ENCODE peak calls at places on chromosomes 11 and 22, in ten cellular contexts. One of them, this sample, is unnamed. For H3K9me3 and H3K4me1, the result is how much of the 10 kb centered on the place peaks cover.

GRCh38 chr11:11975201-11976092 is 33.0 kb downstream of the DKK3 start:
- DNase-seq in mesenchymal stem cell: no peak
- DNase-seq in A549: no peak
- DNase-seq in SJSA1: no peak
- DNase-seq in PC-3: peak
- DNase-seq in HCT116: no peak
- DNase-seq in CD8-positive, alpha-beta T cell: no peak
- DNase-seq in psoas muscle: no peak
- DNase-seq in OCI-LY7: no peak
- DNase-seq in neuronal stem cell: no peak
- DNase-seq in this sample: no peak

GRCh38 chr11:47184711-47185304 is 1.4 kb downstream of the PACSIN3 start:
- DNase-seq in mesenchymal stem cell: peak
- DNase-seq in A549: no peak
- DNase-seq in SJSA1: no peak
- DNase-seq in PC-3: no peak
- DNase-seq in HCT116: no peak
- DNase-seq in CD8-positive, alpha-beta T cell: no peak
- DNase-seq in psoas muscle: peak
- DNase-seq in OCI-LY7: no peak
- DNase-seq in neuronal stem cell: no peak
- DNase-seq in this sample: no peak

GRCh38 chr11:76744186-76745058 is 38.7 kb upstream of the TSKU start:
- DNase-seq in mesenchymal stem cell: peak
- DNase-seq in A549: no peak
- DNase-seq in SJSA1: no peak
- DNase-seq in PC-3: no peak
- DNase-seq in HCT116: no peak
- DNase-seq in CD8-positive, alpha-beta T cell: no peak
- DNase-seq in psoas muscle: peak
- DNase-seq in OCI-LY7: no peak
- DNase-seq in neuronal stem cell: no peak
- DNase-seq in this sample: no peak

GRCh38 chr11:21817677-21818076 is 375.2 kb upstream of the ANO5 start:
- DNase-seq in mesenchymal stem cell: no peak
- DNase-seq in A549: no peak
- DNase-seq in SJSA1: no peak
- DNase-seq in PC-3: no peak
- DNase-seq in HCT116: no peak
- DNase-seq in CD8-positive, alpha-beta T cell: no peak
- DNase-seq in psoas muscle: no peak
- DNase-seq in OCI-LY7: no peak
- DNase-seq in neuronal stem cell: no peak
- DNase-seq in this sample: no peak

GRCh38 chr11:128450882-128451647 is 136.3 kb downstream of the ETS1 start:
- DNase-seq in mesenchymal stem cell: no peak
- DNase-seq in A549: no peak
- DNase-seq in SJSA1: no peak
- DNase-seq in PC-3: no peak
- DNase-seq in HCT116: no peak
- DNase-seq in CD8-positive, alpha-beta T cell: no peak
- DNase-seq in psoas muscle: no peak
- DNase-seq in OCI-LY7: no peak
- DNase-seq in neuronal stem cell: no peak
- DNase-seq in this sample: no peak

GRCh38 chr11:118051611-118052461 is 25.0 kb upstream of the TMPRSS4 start:
- DNase-seq in mesenchymal stem cell: no peak
- DNase-seq in A549: no peak
- DNase-seq in SJSA1: no peak
- DNase-seq in PC-3: no peak
- DNase-seq in HCT116: no peak
- DNase-seq in CD8-positive, alpha-beta T cell: peak
- DNase-seq in psoas muscle: no peak
- DNase-seq in OCI-LY7: peak
- DNase-seq in neuronal stem cell: no peak
- DNase-seq in this sample: no peak

GRCh38 chr11:15123849-15124248 is 9.1 kb downstream of the INSC start:
- DNase-seq in mesenchymal stem cell: peak
- DNase-seq in A549: no peak
- DNase-seq in SJSA1: peak
- DNase-seq in PC-3: peak
- DNase-seq in HCT116: peak
- DNase-seq in CD8-positive, alpha-beta T cell: no peak
- DNase-seq in psoas muscle: no peak
- DNase-seq in OCI-LY7: no peak
- DNase-seq in neuronal stem cell: no peak
- DNase-seq in this sample: no peak

GRCh38 chr11:93220078-93220477 is 22.3 kb upstream of the SLC36A4 start:
- DNase-seq in mesenchymal stem cell: no peak
- DNase-seq in A549: no peak
- DNase-seq in SJSA1: no peak
- DNase-seq in PC-3: no peak
- DNase-seq in HCT116: no peak
- DNase-seq in CD8-positive, alpha-beta T cell: no peak
- DNase-seq in psoas muscle: no peak
- DNase-seq in OCI-LY7: no peak
- DNase-seq in neuronal stem cell: no peak
- DNase-seq in this sample: no peak

GRCh38 chr11:125626381-125626950 is 1.5 kb downstream of the CHEK1 start:
- DNase-seq in mesenchymal stem cell: no peak
- DNase-seq in A549: no peak
- DNase-seq in SJSA1: no peak
- DNase-seq in PC-3: no peak
- DNase-seq in HCT116: no peak
- DNase-seq in CD8-positive, alpha-beta T cell: peak
- DNase-seq in psoas muscle: no peak
- DNase-seq in OCI-LY7: peak
- DNase-seq in neuronal stem cell: no peak
- DNase-seq in this sample: no peak

GRCh38 chr11:42646959-42647358 is 664.8 kb upstream of the API5 start:
- DNase-seq in mesenchymal stem cell: no peak
- DNase-seq in A549: no peak
- DNase-seq in SJSA1: no peak
- DNase-seq in PC-3: no peak
- DNase-seq in HCT116: no peak
- DNase-seq in CD8-positive, alpha-beta T cell: no peak
- DNase-seq in psoas muscle: no peak
- DNase-seq in OCI-LY7: no peak
- DNase-seq in neuronal stem cell: no peak
- DNase-seq in this sample: no peak

GRCh38 chr11:58354727-58355126 is 4.1 kb downstream of the OR5B17 start:
- DNase-seq in mesenchymal stem cell: no peak
- DNase-seq in A549: no peak
- DNase-seq in SJSA1: no peak
- DNase-seq in PC-3: no peak
- DNase-seq in HCT116: no peak
- DNase-seq in CD8-positive, alpha-beta T cell: no peak
- DNase-seq in psoas muscle: no peak
- DNase-seq in OCI-LY7: no peak
- DNase-seq in neuronal stem cell: no peak
- DNase-seq in this sample: no peak

GRCh38 chr11:128328955-128329551 is 258.3 kb downstream of the ETS1 start:
- DNase-seq in mesenchymal stem cell: no peak
- DNase-seq in A549: no peak
- DNase-seq in SJSA1: no peak
- DNase-seq in PC-3: no peak
- DNase-seq in HCT116: no peak
- DNase-seq in CD8-positive, alpha-beta T cell: no peak
- DNase-seq in psoas muscle: peak
- DNase-seq in OCI-LY7: no peak
- DNase-seq in neuronal stem cell: no peak
- DNase-seq in this sample: no peak

GRCh38 chr22:39098026-39098425 is 982 bp downstream of the APOBEC3H start:
- DNase-seq in mesenchymal stem cell: no peak
- DNase-seq in A549: no peak
- DNase-seq in SJSA1: no peak
- DNase-seq in PC-3: no peak
- DNase-seq in HCT116: no peak
- DNase-seq in CD8-positive, alpha-beta T cell: no peak
- DNase-seq in psoas muscle: no peak
- DNase-seq in OCI-LY7: peak
- DNase-seq in neuronal stem cell: no peak
- DNase-seq in this sample: no peak

GRCh38 chr22:37999640-38000272 is 15.4 kb upstream of the SOX10 start:
- DNase-seq in mesenchymal stem cell: peak
- DNase-seq in A549: no peak
- DNase-seq in SJSA1: no peak
- DNase-seq in PC-3: peak
- DNase-seq in HCT116: peak
- DNase-seq in CD8-positive, alpha-beta T cell: no peak
- DNase-seq in psoas muscle: peak
- DNase-seq in OCI-LY7: peak
- DNase-seq in neuronal stem cell: no peak
- DNase-seq in this sample: no peak

GRCh38 chr11:28674432-28675076 is 566.4 kb downstream of the METTL15 start:
- DNase-seq in mesenchymal stem cell: peak
- DNase-seq in A549: peak
- DNase-seq in SJSA1: no peak
- DNase-seq in PC-3: peak
- DNase-seq in HCT116: peak
- DNase-seq in CD8-positive, alpha-beta T cell: no peak
- DNase-seq in psoas muscle: no peak
- DNase-seq in OCI-LY7: peak
- DNase-seq in neuronal stem cell: peak
- DNase-seq in this sample: no peak

GRCh38 chr11:72191961-72192381 is at the start of gene FOLR1:
- DNase-seq in mesenchymal stem cell: peak
- DNase-seq in A549: no peak
- DNase-seq in SJSA1: no peak
- DNase-seq in PC-3: peak
- DNase-seq in HCT116: peak
- DNase-seq in CD8-positive, alpha-beta T cell: no peak
- DNase-seq in psoas muscle: no peak
- DNase-seq in OCI-LY7: no peak
- DNase-seq in neuronal stem cell: peak
- DNase-seq in this sample: peak

GRCh38 chr11:72221386-72221785 is 3.2 kb upstream of the INPPL1 start:
- DNase-seq in mesenchymal stem cell: no peak
- DNase-seq in A549: no peak
- DNase-seq in SJSA1: no peak
- DNase-seq in PC-3: no peak
- DNase-seq in HCT116: no peak
- DNase-seq in CD8-positive, alpha-beta T cell: no peak
- DNase-seq in psoas muscle: no peak
- DNase-seq in OCI-LY7: peak
- DNase-seq in neuronal stem cell: no peak
- DNase-seq in this sample: no peak

GRCh38 chr22:28904211-28904808 is 20.9 kb downstream of the ZNRF3 start:
- DNase-seq in mesenchymal stem cell: peak
- DNase-seq in A549: no peak
- DNase-seq in SJSA1: peak
- DNase-seq in PC-3: no peak
- DNase-seq in HCT116: no peak
- DNase-seq in CD8-positive, alpha-beta T cell: no peak
- DNase-seq in psoas muscle: no peak
- DNase-seq in OCI-LY7: no peak
- DNase-seq in neuronal stem cell: no peak
- DNase-seq in this sample: no peak

GRCh38 chr22:48044484-48045060 is 1282.1 kb downstream of the TBC1D22A start:
- DNase-seq in mesenchymal stem cell: no peak
- DNase-seq in A549: no peak
- DNase-seq in SJSA1: no peak
- DNase-seq in PC-3: no peak
- DNase-seq in HCT116: no peak
- DNase-seq in CD8-positive, alpha-beta T cell: no peak
- DNase-seq in psoas muscle: no peak
- DNase-seq in OCI-LY7: no peak
- DNase-seq in neuronal stem cell: no peak
- DNase-seq in this sample: no peak
- H3K9me3 ChIP-seq in mesenchymal stem cell: under half
- H3K9me3 ChIP-seq in A549: under half
- H3K9me3 ChIP-seq in SJSA1: under half
- H3K9me3 ChIP-seq in PC-3: under half
- H3K9me3 ChIP-seq in HCT116: under half
- H3K9me3 ChIP-seq in CD8-positive, alpha-beta T cell: under half
- H3K9me3 ChIP-seq in psoas muscle: under half
- H3K9me3 ChIP-seq in OCI-LY7: under half
- H3K9me3 ChIP-seq in neuronal stem cell: under half
- H3K9me3 ChIP-seq in this sample: under half

DNA sequence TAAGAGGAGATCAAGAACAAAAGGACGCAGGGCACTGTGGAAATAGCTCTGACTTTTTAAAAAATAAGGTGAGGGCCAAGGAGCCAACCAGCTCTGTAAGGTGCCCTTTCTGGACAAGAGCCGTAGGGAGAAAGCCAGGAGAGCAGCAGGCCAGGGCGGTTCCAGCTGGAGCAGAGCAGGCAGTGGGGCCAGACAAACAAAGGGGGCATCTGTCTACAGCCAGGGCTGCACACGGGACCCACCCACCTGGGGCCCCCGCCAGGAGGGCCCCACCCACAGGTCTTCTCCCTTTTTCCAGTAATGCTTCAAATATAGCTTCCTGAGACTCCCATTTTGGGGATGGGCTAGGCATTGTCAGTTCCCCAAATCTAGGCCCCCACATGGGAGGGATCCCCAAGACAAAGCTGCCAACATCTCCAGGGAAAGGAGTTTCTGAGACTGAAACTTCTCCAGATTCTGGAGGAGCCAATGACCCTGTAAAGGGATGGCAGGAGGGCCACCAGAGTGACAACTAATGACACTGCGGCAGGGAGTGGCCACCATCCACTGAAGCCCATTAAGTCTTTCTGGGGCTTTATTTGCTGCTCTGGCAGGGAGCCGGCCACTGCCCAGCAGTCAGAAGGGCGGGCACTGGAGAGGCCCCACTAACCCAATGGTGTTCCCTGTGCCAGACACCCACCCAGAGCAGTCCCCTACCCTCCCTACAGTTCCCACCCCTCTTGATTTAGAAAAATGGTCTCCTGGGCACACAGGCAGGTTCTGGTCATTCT is 1.9 kb downstream of the ZFTA start:
- DNase-seq in mesenchymal stem cell: no peak
- DNase-seq in A549: no peak
- DNase-seq in SJSA1: no peak
- DNase-seq in PC-3: no peak
- DNase-seq in HCT116: no peak
- DNase-seq in CD8-positive, alpha-beta T cell: no peak
- DNase-seq in psoas muscle: no peak
- DNase-seq in OCI-LY7: no peak
- DNase-seq in neuronal stem cell: no peak
- DNase-seq in this sample: no peak
- H3K4me1 ChIP-seq in mesenchymal stem cell: half or more
- H3K4me1 ChIP-seq in A549: under half
- H3K4me1 ChIP-seq in SJSA1: under half
- H3K4me1 ChIP-seq in PC-3: under half
- H3K4me1 ChIP-seq in HCT116: under half
- H3K4me1 ChIP-seq in CD8-positive, alpha-beta T cell: under half
- H3K4me1 ChIP-seq in psoas muscle: under half
- H3K4me1 ChIP-seq in OCI-LY7: under half
- H3K4me1 ChIP-seq in neuronal stem cell: under half
- H3K4me1 ChIP-seq in this sample: under half

GRCh38 chr22:48603621-48604320 is 1223.9 kb downstream of the BRD1 start:
- DNase-seq in mesenchymal stem cell: no peak
- DNase-seq in A549: no peak
- DNase-seq in SJSA1: no peak
- DNase-seq in PC-3: no peak
- DNase-seq in HCT116: no peak
- DNase-seq in CD8-positive, alpha-beta T cell: no peak
- DNase-seq in psoas muscle: no peak
- DNase-seq in OCI-LY7: no peak
- DNase-seq in neuronal stem cell: no peak
- DNase-seq in this sample: no peak
- H3K9me3 ChIP-seq in mesenchymal stem cell: under half
- H3K9me3 ChIP-seq in A549: under half
- H3K9me3 ChIP-seq in SJSA1: under half
- H3K9me3 ChIP-seq in PC-3: under half
- H3K9me3 ChIP-seq in HCT116: under half
- H3K9me3 ChIP-seq in CD8-positive, alpha-beta T cell: under half
- H3K9me3 ChIP-seq in psoas muscle: under half
- H3K9me3 ChIP-seq in OCI-LY7: under half
- H3K9me3 ChIP-seq in neuronal stem cell: under half
- H3K9me3 ChIP-seq in this sample: under half

GRCh38 chr11:19984048-19984742 is 176.1 kb downstream of the DBX1 start:
- DNase-seq in mesenchymal stem cell: no peak
- DNase-seq in A549: no peak
- DNase-seq in SJSA1: no peak
- DNase-seq in PC-3: no peak
- DNase-seq in HCT116: no peak
- DNase-seq in CD8-positive, alpha-beta T cell: no peak
- DNase-seq in psoas muscle: no peak
- DNase-seq in OCI-LY7: no peak
- DNase-seq in neuronal stem cell: no peak
- DNase-seq in this sample: no peak
- H3K4me1 ChIP-seq in mesenchymal stem cell: under half
- H3K4me1 ChIP-seq in A549: half or more
- H3K4me1 ChIP-seq in SJSA1: under half
- H3K4me1 ChIP-seq in PC-3: under half
- H3K4me1 ChIP-seq in HCT116: under half
- H3K4me1 ChIP-seq in CD8-positive, alpha-beta T cell: under half
- H3K4me1 ChIP-seq in psoas muscle: under half
- H3K4me1 ChIP-seq in OCI-LY7: under half
- H3K4me1 ChIP-seq in neuronal stem cell: under half
- H3K4me1 ChIP-seq in this sample: under half

This sample was measured in HAP-1.